ENCODE peak calls at places on chromosomes 7 and 10, in four cellular contexts. T is right cardiac atrium, Z is T-helper 9 cell, P is omental fat pad. O is an unnamed sample.

GRCh38 chr7:112982441-112983063 is 104.1 kb downstream of the GPR85 start:
- DNase-seq in T (no peak), Z (no peak), P (no peak), O (no peak)

GRCh38 chr7:156986378-156986777 is 24.1 kb downstream of the MNX1 start:
- DNase-seq in T (no peak), Z (no peak), P (no peak), O (no peak)

GRCh38 chr10:110531687-110532086 is 34.0 kb downstream of the DUSP5 start:
- DNase-seq in T (no peak), Z (no peak), P (no peak), O (no peak)

GRCh38 chr7:151080091-151080521 is 503 bp downstream of the FASTK start:
- DNase-seq in T (no peak), Z (no peak), P (no peak), O (no peak)

GRCh38 chr10:44575601-44576380 is 190.9 kb upstream of the CXCL12 start:
- DNase-seq in T (peak), Z (no peak), P (no peak), O (no peak)

GRCh38 chr10:75126277-75126676 is 14.8 kb downstream of the SAMD8 start:
- DNase-seq in T (no peak), Z (no peak), P (no peak), O (no peak)

GRCh38 chr7:2114052-2114451 is 118.7 kb downstream of the MAD1L1 start:
- DNase-seq in T (peak), Z (no peak), P (no peak), O (no peak)

GRCh38 chr7:156545989-156546388 is 94.6 kb upstream of the RNF32 start:
- DNase-seq in T (no peak), Z (no peak), P (no peak), O (no peak)

GRCh38 chr10:12596055-12596576 is 246.8 kb downstream of the CAMK1D start:
- DNase-seq in T (no peak), Z (no peak), P (no peak), O (no peak)

GRCh38 chr10:61841338-61841875 is 60.1 kb upstream of the ARID5B start:
- DNase-seq in T (no peak), Z (no peak), P (no peak), O (no peak)

GRCh38 chr7:148419856-148420508 is 170.6 kb upstream of the C7orf33 start:
- DNase-seq in T (no peak), Z (no peak), P (no peak), O (no peak)

GRCh38 chr7:38060637-38061036 is 117.4 kb upstream of the STARD3NL start:
- DNase-seq in T (no peak), Z (no peak), P (no peak), O (no peak)

O was measured in T follicular helper cell.